ENCODE peak calls at places on chromosomes 16 and 17, in six cellular contexts. K is H1, T is breast epithelium, J is IMR-90, X is GM12891, C is erythroblast. I is an unnamed sample.

GRCh38 chr17:76872221-76872873 is 4.1 kb downstream of the MGAT5B start:
- DNase-seq in J (peak; percentile 96), C (no peak), K (no peak), X (no peak), T (no peak), I (peak; percentile 100)

GRCh38 chr16:14677627-14678026 is 16.5 kb downstream of the PLA2G10 start:
- DNase-seq in T (no peak), J (no peak), C (no peak), K (no peak), X (no peak), I (no peak)

GRCh38 chr16:85988723-85989313 is 89.9 kb downstream of the IRF8 start:
- DNase-seq in K (no peak), J (no peak), C (no peak), X (no peak), T (no peak), I (no peak)

GRCh38 chr17:76495663-76496400 is 5.4 kb downstream of the RHBDF2 start:
- DNase-seq in J (no peak), T (no peak), X (no peak), K (peak; percentile 39), C (no peak), I (no peak)

GRCh38 chr17:45270828-45271418 is 9.0 kb upstream of the SPATA32 start:
- DNase-seq in C (peak; percentile 29), T (no peak), X (peak; percentile 63), K (peak; percentile 91), J (no peak), I (no peak)

GRCh38 chr17:27593232-27593856 is 37.6 kb upstream of the LGALS9 start:
- DNase-seq in K (no peak), J (no peak), C (no peak), T (no peak), X (no peak), I (no peak)

GRCh38 chr16:27235055-27235937 is 32.0 kb downstream of the KDM8 start:
- DNase-seq in T (peak; percentile 81), C (peak; percentile 96), J (peak; percentile 85), K (no peak), X (no peak), I (peak; percentile 68)

GRCh38 chr17:30415491-30415890 is 36.8 kb downstream of the CPD start:
- DNase-seq in T (no peak), C (no peak), J (peak; percentile 25), X (no peak), K (no peak), I (no peak)

GRCh38 chr17:10729334-10730193 is at the start of gene TMEM220:
- DNase-seq in J (peak; percentile 59), K (peak; percentile 87), X (peak; percentile 37), T (peak; percentile 73), C (peak; percentile 76), I (no peak)

GRCh38 chr17:66240630-66241029 is 11.4 kb upstream of the APOH start:
- DNase-seq in C (no peak), J (peak; percentile 74), K (no peak), T (no peak), X (no peak), I (peak; percentile 32)

GRCh38 chr16:26665166-26665939 is 401.4 kb upstream of the C16orf82 start:
- DNase-seq in C (no peak), J (no peak), X (no peak), K (no peak), T (no peak), I (no peak)

GRCh38 chr16:66273644-66274334 is 92.7 kb upstream of the CDH5 start:
- DNase-seq in J (peak; percentile 54), C (no peak), K (peak; percentile 61), X (no peak), T (no peak), I (no peak)

GRCh38 chr16:66924527-66925321 is 611 bp downstream of the RRAD start:
- DNase-seq in T (no peak), X (peak; percentile 70), K (peak; percentile 88), C (peak; percentile 61), J (no peak), I (no peak)

GRCh38 chr17:30952645-30953393 is 18.0 kb upstream of the RNF135 start:
- DNase-seq in K (no peak), J (no peak), C (no peak), X (no peak), T (no peak), I (no peak)

GRCh38 chr16:72990003-72990521 is 57.9 kb downstream of the ZFHX3 start:
- DNase-seq in X (no peak), J (peak; percentile 68), T (no peak), C (no peak), K (no peak), I (peak; percentile 79)

GRCh38 chr16:19691161-19691850 is 26.7 kb downstream of the KNOP1 start:
- DNase-seq in X (no peak), T (peak; percentile 73), J (peak; percentile 17), C (no peak), K (no peak), I (no peak)

GRCh38 chr16:57299719-57300386 is 15.4 kb upstream of the PLLP start:
- DNase-seq in X (peak; percentile 60), K (peak; percentile 95), C (peak; percentile 94), J (peak; percentile 97), T (peak; percentile 82), I (peak; percentile 83)
- TF ChIP-seq POLR2A in X (no peak), K (no peak), C (no peak), J (no peak), T (no peak), I (no peak)

GRCh38 chr16:86483-86952 is 8.5 kb downstream of the MPG start:
- DNase-seq in T (no peak), C (no peak), K (no peak), J (no peak), X (no peak), I (no peak)

GRCh38 chr16:85865-86264 is 7.8 kb downstream of the MPG start:
- DNase-seq in J (no peak), K (no peak), T (no peak), C (no peak), X (no peak), I (no peak)

GRCh38 chr16:83781-84615 is 6.0 kb downstream of the MPG start:
- DNase-seq in K (no peak), T (no peak), X (no peak), J (peak; percentile 28), C (no peak), I (no peak)

GRCh38 chr16:85453-85782 is 7.4 kb downstream of the MPG start:
- DNase-seq in X (no peak), T (no peak), C (no peak), K (no peak), J (no peak), I (no peak)

GRCh38 chr16:84718-85452 is 6.9 kb downstream of the MPG start:
- DNase-seq in C (peak; percentile 47), T (no peak), K (no peak), J (peak; percentile 96), X (peak; percentile 71), I (peak; percentile 98)
- TF ChIP-seq POLR2A in C (peak; percentile 42), T (no peak), K (no peak), J (peak; percentile 57), X (no peak), I (no peak)

GRCh38 chr16:2912330-2913199 is 834 bp downstream of the FLYWCH1 start:
- DNase-seq in X (no peak), J (peak; percentile 73), C (peak; percentile 66), T (no peak), K (no peak), I (no peak)
- TF ChIP-seq POLR2A in X (no peak), J (no peak), C (no peak), T (no peak), K (no peak), I (no peak)

GRCh38 chr16:57091990-57092785 is at the start of gene CPNE2:
- DNase-seq in X (peak; percentile 66), K (peak; percentile 72), C (no peak), T (no peak), J (peak; percentile 34), I (peak; percentile 49)
- TF ChIP-seq POLR2A in X (no peak), K (no peak), C (no peak), T (no peak), J (no peak), I (peak; percentile 29)